ENCODE peak calls at places on chromosomes 7 and 10, in six cellular contexts. G is body of pancreas, J is tibial artery, R is left ventricle myocardium inferior, V is astrocyte, K is WERI-Rb-1. A is an unnamed sample.

GRCh38 chr7:50818324-50818723 is 35.6 kb upstream of the GRB10 start:
- DNase-seq in G (no peak), J (no peak), R (no peak), V (no peak), K (no peak), A (no peak)

GRCh38 chr7:12207046-12207445 is 4.0 kb upstream of the TMEM106B start:
- DNase-seq in G (no peak), J (no peak), R (no peak), V (no peak), K (no peak), A (no peak)

GRCh38 chr7:87091487-87092066 is 32.1 kb upstream of the ELAPOR2 start:
- DNase-seq in G (no peak), J (no peak), R (no peak), V (no peak), K (no peak), A (no peak)

GRCh38 chr10:43105119-43105792 is 28.4 kb downstream of the RET start:
- DNase-seq in G (peak; percentile 66), J (peak; percentile 64), R (peak; percentile 77), V (peak; percentile 62), K (peak; percentile 81), A (peak; percentile 66)

GRCh38 chr10:69842020-69842419 is 40.3 kb downstream of the COL13A1 start:
- DNase-seq in G (no peak), J (no peak), R (no peak), V (no peak), K (no peak), A (no peak)

GRCh38 chr7:123355576-123356195 is 155.9 kb upstream of the SLC13A1 start:
- DNase-seq in G (no peak), J (no peak), R (no peak), V (peak; percentile 6), K (no peak), A (no peak)

GRCh38 chr10:69078311-69078710 is 9.6 kb upstream of the SRGN start:
- DNase-seq in G (no peak), J (no peak), R (no peak), V (no peak), K (no peak), A (no peak)

GRCh38 chr7:121219031-121219430 is 109.8 kb upstream of the WNT16 start:
- DNase-seq in G (no peak), J (no peak), R (no peak), V (peak; percentile 16), K (no peak), A (no peak)

GRCh38 chr7:90749262-90749661 is 153.1 kb downstream of the CDK14 start:
- DNase-seq in G (no peak), J (no peak), R (no peak), V (no peak), K (no peak), A (no peak)

GRCh38 chr7:134890246-134891240 is 95.8 kb upstream of the AGBL3 start:
- DNase-seq in G (no peak), J (peak; percentile 59), R (peak; percentile 42), V (peak; percentile 77), K (no peak), A (no peak)

GRCh38 chr10:60155945-60156683 is 233.6 kb downstream of the ANK3 start:
- DNase-seq in G (no peak), J (no peak), R (no peak), V (no peak), K (peak; percentile 14), A (no peak)

GRCh38 chr10:98528166-98528784 is 81.5 kb upstream of the HPS1 start:
- DNase-seq in G (no peak), J (no peak), R (no peak), V (no peak), K (no peak), A (no peak)

GRCh38 chr7:98823226-98823625 is 46.6 kb downstream of the TMEM130 start:
- DNase-seq in G (no peak), J (no peak), R (no peak), V (no peak), K (no peak), A (no peak)

DNA sequence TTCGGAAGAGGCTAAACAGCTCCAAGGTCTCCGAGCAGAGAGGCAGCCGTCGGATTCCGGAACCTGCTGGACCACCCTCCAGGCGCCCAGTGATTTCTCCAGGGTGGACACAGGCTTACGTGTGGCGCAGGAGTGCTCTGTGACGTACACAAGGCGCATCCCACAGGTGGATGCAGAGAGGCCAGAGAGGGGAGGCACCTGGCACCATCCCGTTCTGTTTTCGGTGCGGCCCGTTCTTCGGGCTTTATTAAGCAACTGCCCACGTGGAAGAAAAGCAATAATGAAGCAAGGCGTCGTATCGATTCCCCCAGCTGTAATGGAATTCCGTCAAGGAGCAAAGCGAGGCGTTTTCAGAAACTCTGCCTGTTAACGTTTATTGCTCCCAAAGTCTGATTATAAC is 163.6 kb downstream of the PTPRN2 start:
- DNase-seq in G (no peak), J (no peak), R (no peak), V (no peak), K (peak; percentile 3), A (no peak)
- H3K9me3 ChIP-seq in G (no peaks in the 10 kb centered on the region), J (no peaks in the 10 kb centered on the region), R (no peaks in the 10 kb centered on the region), V (peaks cover 5% of the 10 kb centered on the region), K (peaks cover 1% of the 10 kb centered on the region), A (no peaks in the 10 kb centered on the region)

GRCh38 chr7:155886391-155887173 is 74.3 kb upstream of the SHH start:
- DNase-seq in G (no peak), J (no peak), R (no peak), V (no peak), K (no peak), A (no peak)

GRCh38 chr7:155887174-155887525 is 74.9 kb upstream of the SHH start:
- DNase-seq in G (no peak), J (no peak), R (no peak), V (no peak), K (no peak), A (no peak)

GRCh38 chr7:155893176-155893575 is 80.9 kb upstream of the SHH start:
- DNase-seq in G (no peak), J (no peak), R (no peak), V (no peak), K (no peak), A (no peak)

GRCh38 chr7:155893664-155894063 is 81.4 kb upstream of the SHH start:
- DNase-seq in G (no peak), J (no peak), R (no peak), V (no peak), K (no peak), A (no peak)

GRCh38 chr7:155889636-155890508 is 77.6 kb upstream of the SHH start:
- DNase-seq in G (no peak), J (no peak), R (no peak), V (no peak), K (no peak), A (no peak)
- H3K27ac ChIP-seq in G (no peak overlapping the region), J (no peak overlapping the region), R (no peak overlapping the region), V (no peak overlapping the region), K (no peak overlapping the region), A (no peak overlapping the region)

GRCh38 chr7:158402471-158402870 is 185.2 kb downstream of the PTPRN2 start:
- DNase-seq in G (no peak), J (no peak), R (no peak), V (no peak), K (no peak), A (no peak)
- H3K9me3 ChIP-seq in G (no peaks in the 10 kb centered on the region), J (no peaks in the 10 kb centered on the region), R (peaks cover 15% of the 10 kb centered on the region), V (no peaks in the 10 kb centered on the region), K (no peaks in the 10 kb centered on the region), A (peaks cover 11% of the 10 kb centered on the region)

GRCh38 chr7:44872787-44873186 is 12.5 kb downstream of the PURB start:
- DNase-seq in G (no peak), J (no peak), R (no peak), V (no peak), K (no peak), A (no peak)

GRCh38 chr7:44867073-44867990 is 18.0 kb downstream of the PURB start:
- DNase-seq in G (peak; percentile 42), J (no peak), R (no peak), V (peak; percentile 88), K (no peak), A (no peak)
- H3K27ac ChIP-seq in G (no peak overlapping the region), J (no peak overlapping the region), R (peak overlapping the region; percentile 14), V (peak overlapping the region; percentile 12), K (no peak overlapping the region), A (no peak overlapping the region)